ENCODE peak calls at places on chromosomes 1 and 21, in nine cellular contexts. N is bronchial epithelial cell, E is epithelial cell of esophagus, S is uterus, O is AG10803, A is H7, L is retinal pigment epithelial cell, G is NB4, J is MG63. I is an unnamed sample.
A peak's percentile ranks its signal among the peaks of the same experiment; 100 is the strongest.

GRCh38 chr21:44742418-44743153 is 31.2 kb upstream of the TSPEAR start:
- DNase-seq in N (peak; percentile 18), G (peak; percentile 53), L (no peak), S (no peak), J (no peak), E (peak; percentile 34), A (no peak), O (no peak), I (no peak)

GRCh38 chr1:1146596-1146995 is 27.1 kb upstream of the TTLL10 start:
- DNase-seq in E (no peak), G (no peak), N (no peak), O (no peak), J (no peak), L (no peak), A (no peak), S (no peak), I (no peak)

GRCh38 chr1:242770366-242770765 is 245.9 kb upstream of the PLD5 start:
- DNase-seq in L (no peak), O (no peak), S (no peak), N (peak; percentile 20), E (peak; percentile 11), J (peak; percentile 18), A (no peak), G (peak; percentile 67), I (no peak)

GRCh38 chr1:1088801-1089680 is 14.9 kb upstream of the RNF223 start:
- DNase-seq in J (no peak), A (peak; percentile 70), N (no peak), L (no peak), E (no peak), O (no peak), S (no peak), G (no peak), I (no peak)

GRCh38 chr1:206002833-206003532 is at the start of gene RAB7B:
- DNase-seq in E (peak; percentile 90), N (peak; percentile 81), J (peak; percentile 89), O (peak; percentile 72), G (no peak), A (no peak), L (no peak), S (peak; percentile 74), I (peak; percentile 59)

GRCh38 chr1:147129116-147129873 is 43.0 kb downstream of the PRKAB2 start:
- DNase-seq in J (no peak), A (no peak), L (no peak), N (peak; percentile 53), G (no peak), O (no peak), E (no peak), S (no peak), I (no peak)

GRCh38 chr1:183270541-183271141 is 84.6 kb downstream of the LAMC2 start:
- DNase-seq in N (no peak), O (peak; percentile 94), S (no peak), L (no peak), A (no peak), J (peak; percentile 81), E (no peak), G (no peak), I (peak; percentile 85)

GRCh38 chr1:5897281-5897680 is 94.9 kb downstream of the NPHP4 start:
- DNase-seq in G (no peak), S (no peak), E (no peak), A (peak; percentile 83), O (no peak), N (no peak), J (no peak), L (no peak), I (no peak)

GRCh38 chr1:15757575-15758401 is 807 bp upstream of the FBLIM1 start:
- DNase-seq in N (no peak), O (peak; percentile 26), E (no peak), G (no peak), J (no peak), A (peak; percentile 89), L (no peak), S (no peak), I (no peak)
- H3K4me3 ChIP-seq in N (peak overlapping the region; percentile 62), O (peak overlapping the region; percentile 77), E (peak overlapping the region; percentile 25), G (no peak overlapping the region), J (no peak overlapping the region), A (peak overlapping the region; percentile 57), L (peak overlapping the region; percentile 73), S (peak overlapping the region; percentile 46), I (peak overlapping the region; percentile 79)

DNA sequence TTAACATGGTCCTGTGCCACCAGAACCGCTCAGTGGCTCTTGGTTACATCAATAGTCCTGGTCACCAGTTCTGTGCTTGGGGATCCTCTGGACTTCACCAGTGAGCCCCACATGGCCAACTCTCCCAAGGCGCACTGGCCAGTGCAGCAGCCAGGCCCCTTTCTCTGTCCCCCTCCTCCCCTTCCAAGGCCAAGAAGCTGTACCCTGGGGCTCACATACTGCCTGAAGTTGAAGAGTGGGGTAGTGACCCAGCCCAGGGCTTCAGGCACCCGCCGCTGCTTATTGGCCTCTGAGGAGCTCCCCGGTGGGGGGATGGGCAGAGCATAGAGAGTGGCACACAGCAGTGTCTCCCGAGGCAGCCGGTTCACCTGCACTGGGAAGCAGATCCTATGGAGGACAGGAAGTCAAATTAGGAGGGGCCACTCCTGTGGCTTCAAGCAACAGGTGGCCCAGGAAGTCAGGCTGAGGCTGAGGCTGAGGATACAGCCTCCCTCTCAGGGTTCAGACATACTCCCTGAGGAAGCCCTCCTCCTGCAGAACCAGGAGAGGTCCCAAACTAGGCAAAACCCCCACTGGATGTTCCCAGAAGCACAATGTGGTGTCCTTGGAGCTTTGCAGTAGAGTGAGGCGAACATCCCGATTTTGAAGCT is 38.1 kb upstream of the PPP1R15B start:
- DNase-seq in N (no peak), L (no peak), A (no peak), O (no peak), E (no peak), J (no peak), G (no peak), S (no peak), I (no peak)
- H3K4me3 ChIP-seq in N (no peak overlapping the region), L (no peak overlapping the region), A (no peak overlapping the region), O (no peak overlapping the region), E (no peak overlapping the region), J (no peak overlapping the region), G (no peak overlapping the region), S (no peak overlapping the region), I (no peak overlapping the region)

GRCh38 chr1:34754878-34755637 is at the start of gene GJB5:
- DNase-seq in N (peak; percentile 96), A (no peak), G (no peak), L (no peak), S (no peak), O (no peak), J (no peak), E (peak; percentile 99), I (no peak)
- H3K4me3 ChIP-seq in N (peak within 1 kb of the TSS; percentile 45), A (no peak within 1 kb of the TSS), G (no peak within 1 kb of the TSS), L (no peak within 1 kb of the TSS), S (no peak within 1 kb of the TSS), O (no peak within 1 kb of the TSS), J (no peak within 1 kb of the TSS), E (peak within 1 kb of the TSS; percentile 72), I (no peak within 1 kb of the TSS)

GRCh38 chr1:153609585-153609907 is 3.4 kb downstream of the S100A16 start:
- DNase-seq in J (no peak), L (no peak), O (no peak), N (no peak), A (no peak), G (no peak), S (no peak), E (no peak), I (no peak)
- H3K4me3 ChIP-seq in J (no peak overlapping the region), L (no peak overlapping the region), O (peak overlapping the region; percentile 67), N (peak overlapping the region; percentile 88), A (no peak overlapping the region), G (no peak overlapping the region), S (peak overlapping the region; percentile 24), E (peak overlapping the region; percentile 100), I (no peak overlapping the region)

GRCh38 chr1:90707363-90707710 is 9.8 kb downstream of the BARHL2 start:
- DNase-seq in L (peak; percentile 22), J (peak; percentile 64), A (peak; percentile 86), O (peak; percentile 12), N (peak; percentile 26), S (no peak), G (peak; percentile 16), E (peak; percentile 69), I (peak; percentile 37)
- H3K4me3 ChIP-seq in L (peak overlapping the region; percentile 28), J (peak overlapping the region; percentile 13), A (no peak overlapping the region), O (no peak overlapping the region), N (no peak overlapping the region), S (no peak overlapping the region), G (no peak overlapping the region), E (no peak overlapping the region), I (no peak overlapping the region)

GRCh38 chr1:152108899-152109222 is 6.4 kb downstream of the TCHH start:
- DNase-seq in G (no peak), S (no peak), O (peak; percentile 1), A (no peak), J (no peak), N (no peak), E (peak; percentile 10), L (no peak), I (no peak)

GRCh38 chr1:152109231-152109997 is 5.8 kb downstream of the TCHH start:
- DNase-seq in G (no peak), J (no peak), S (no peak), A (peak; percentile 14), L (no peak), N (no peak), E (peak; percentile 36), O (peak; percentile 3), I (peak; percentile 1)

GRCh38 chr1:152107984-152108898 is 7.0 kb downstream of the TCHH start:
- DNase-seq in A (peak; percentile 30), S (no peak), G (no peak), N (peak; percentile 38), E (peak; percentile 69), O (peak; percentile 56), L (no peak), J (peak; percentile 40), I (peak; percentile 20)

GRCh38 chr1:152109998-152110294 is 5.3 kb downstream of the TCHH start:
- DNase-seq in E (no peak), O (no peak), J (no peak), N (no peak), S (no peak), G (no peak), A (no peak), L (no peak), I (no peak)

GRCh38 chr1:152107289-152107983 is 7.8 kb downstream of the TCHH start:
- DNase-seq in L (no peak), J (no peak), E (peak; percentile 8), G (no peak), S (no peak), O (no peak), N (no peak), A (peak; percentile 28), I (peak; percentile 2)
- H3K4me3 ChIP-seq in L (no peak overlapping the region), J (peak overlapping the region; percentile 19), E (peak overlapping the region; percentile 58), G (no peak overlapping the region), S (no peak overlapping the region), O (peak overlapping the region; percentile 47), N (peak overlapping the region; percentile 28), A (no peak overlapping the region), I (no peak overlapping the region)

GRCh38 chr1:151131832-151132675 is 14.4 kb downstream of the SEMA6C start:
- DNase-seq in G (no peak), J (no peak), E (peak; percentile 20), S (peak; percentile 59), A (peak; percentile 84), N (no peak), O (no peak), L (no peak), I (peak; percentile 9)
- H3K4me3 ChIP-seq in G (no peak overlapping the region), J (no peak overlapping the region), E (peak overlapping the region; percentile 49), S (peak overlapping the region; percentile 25), A (peak overlapping the region; percentile 51), N (peak overlapping the region; percentile 40), O (peak overlapping the region; percentile 53), L (peak overlapping the region; percentile 48), I (peak overlapping the region; percentile 29)

DNA sequence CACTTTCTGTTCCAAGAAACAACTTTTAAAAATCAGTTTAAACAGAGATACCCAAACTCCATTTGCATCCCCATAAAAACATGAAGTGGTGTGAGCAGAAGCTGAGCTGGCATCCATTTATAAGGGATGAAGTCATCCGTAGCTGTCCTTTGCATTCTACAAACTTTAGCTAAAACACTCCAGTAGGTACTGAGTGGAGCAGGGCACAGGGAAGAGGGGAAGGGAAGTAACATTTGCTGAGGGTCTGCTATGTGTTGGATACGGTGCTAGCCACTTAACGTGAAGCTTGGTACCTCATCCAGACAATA is 32.9 kb downstream of the VWA5B1 start:
- DNase-seq in E (no peak), J (no peak), G (no peak), L (no peak), S (no peak), N (no peak), A (no peak), O (no peak), I (no peak)
- H3K4me3 ChIP-seq in E (no peak overlapping the region), J (no peak overlapping the region), G (no peak overlapping the region), L (no peak overlapping the region), S (no peak overlapping the region), N (no peak overlapping the region), A (no peak overlapping the region), O (no peak overlapping the region), I (no peak overlapping the region)

I was measured in astrocyte of the spinal cord.